ENCODE peak calls at places on chromosomes 11 and 22, in six cellular contexts. One of them, this sample, is unnamed.

GRCh38 chr11:73019996-73020395 is 122.1 kb downstream of the FCHSD2 start:
- DNase-seq in AG04450: no peak
- DNase-seq in neural progenitor cell: no peak
- DNase-seq in GM23248: no peak
- DNase-seq in CD8-positive, alpha-beta memory T cell: no peak
- DNase-seq in H9: no peak
- DNase-seq in this sample: no peak

GRCh38 chr11:57842873-57843272 is 81.3 kb downstream of the CTNND1 start:
- DNase-seq in GM23248: no peak
- DNase-seq in neural progenitor cell: no peak
- DNase-seq in H9: no peak
- DNase-seq in CD8-positive, alpha-beta memory T cell: no peak
- DNase-seq in AG04450: no peak
- DNase-seq in this sample: no peak

GRCh38 chr11:44985721-44986120 is 35.0 kb upstream of the TP53I11 start:
- DNase-seq in H9: no peak
- DNase-seq in CD8-positive, alpha-beta memory T cell: no peak
- DNase-seq in GM23248: no peak
- DNase-seq in neural progenitor cell: no peak
- DNase-seq in AG04450: no peak
- DNase-seq in this sample: no peak

GRCh38 chr22:26585104-26585790 is 4.7 kb downstream of the TPST2 start:
- DNase-seq in neural progenitor cell: no peak
- DNase-seq in GM23248: peak
- DNase-seq in AG04450: no peak
- DNase-seq in H9: no peak
- DNase-seq in CD8-positive, alpha-beta memory T cell: no peak
- DNase-seq in this sample: no peak

GRCh38 chr22:30205281-30206115 is 41.1 kb downstream of the LIF start:
- DNase-seq in AG04450: peak
- DNase-seq in GM23248: peak
- DNase-seq in H9: no peak
- DNase-seq in neural progenitor cell: no peak
- DNase-seq in CD8-positive, alpha-beta memory T cell: no peak
- DNase-seq in this sample: no peak

GRCh38 chr11:125625225-125625593 is 246 bp downstream of the CHEK1 start:
- DNase-seq in H9: no peak
- DNase-seq in AG04450: no peak
- DNase-seq in GM23248: no peak
- DNase-seq in neural progenitor cell: no peak
- DNase-seq in CD8-positive, alpha-beta memory T cell: no peak
- DNase-seq in this sample: peak

GRCh38 chr11:123330071-123330470 is 100.0 kb upstream of the GRAMD1B start:
- DNase-seq in AG04450: no peak
- DNase-seq in CD8-positive, alpha-beta memory T cell: no peak
- DNase-seq in GM23248: no peak
- DNase-seq in neural progenitor cell: no peak
- DNase-seq in H9: no peak
- DNase-seq in this sample: no peak

GRCh38 chr11:60378359-60378758 is at the start of gene MS4A7:
- DNase-seq in AG04450: no peak
- DNase-seq in H9: no peak
- DNase-seq in CD8-positive, alpha-beta memory T cell: no peak
- DNase-seq in GM23248: no peak
- DNase-seq in neural progenitor cell: no peak
- DNase-seq in this sample: no peak

GRCh38 chr11:70328556-70328955 is 58.1 kb downstream of the PPFIA1 start:
- DNase-seq in GM23248: no peak
- DNase-seq in CD8-positive, alpha-beta memory T cell: no peak
- DNase-seq in H9: no peak
- DNase-seq in AG04450: no peak
- DNase-seq in neural progenitor cell: no peak
- DNase-seq in this sample: no peak

GRCh38 chr11:62555464-62556092 is 9.0 kb upstream of the AHNAK start:
- DNase-seq in AG04450: no peak
- DNase-seq in H9: no peak
- DNase-seq in neural progenitor cell: peak
- DNase-seq in CD8-positive, alpha-beta memory T cell: peak
- DNase-seq in GM23248: peak
- DNase-seq in this sample: no peak

GRCh38 chr11:63369971-63370588 is 495 bp downstream of the SLC22A9 start:
- DNase-seq in neural progenitor cell: no peak
- DNase-seq in H9: no peak
- DNase-seq in AG04450: no peak
- DNase-seq in CD8-positive, alpha-beta memory T cell: no peak
- DNase-seq in GM23248: no peak
- DNase-seq in this sample: no peak

GRCh38 chr22:46546466-46547178 is 9.2 kb upstream of the CELSR1 start:
- DNase-seq in neural progenitor cell: peak
- DNase-seq in GM23248: peak
- DNase-seq in H9: no peak
- DNase-seq in CD8-positive, alpha-beta memory T cell: no peak
- DNase-seq in AG04450: no peak
- DNase-seq in this sample: no peak

GRCh38 chr11:9462806-9463537 is 2.2 kb downstream of the ZNF143 start:
- DNase-seq in neural progenitor cell: no peak
- DNase-seq in AG04450: no peak
- DNase-seq in CD8-positive, alpha-beta memory T cell: no peak
- DNase-seq in H9: no peak
- DNase-seq in GM23248: no peak
- DNase-seq in this sample: no peak

GRCh38 chr11:8219257-8220021 is 44.2 kb downstream of the LMO1 start:
- DNase-seq in CD8-positive, alpha-beta memory T cell: no peak
- DNase-seq in GM23248: peak
- DNase-seq in H9: peak
- DNase-seq in neural progenitor cell: peak
- DNase-seq in AG04450: peak
- DNase-seq in this sample: no peak

GRCh38 chr11:5266609-5267008 is 3.1 kb downstream of the HBE1 start:
- DNase-seq in AG04450: no peak
- DNase-seq in GM23248: no peak
- DNase-seq in H9: no peak
- DNase-seq in CD8-positive, alpha-beta memory T cell: no peak
- DNase-seq in neural progenitor cell: no peak
- DNase-seq in this sample: no peak

GRCh38 chr11:68036717-68037239 is 2.0 kb upstream of the TCIRG1 start:
- DNase-seq in CD8-positive, alpha-beta memory T cell: no peak
- DNase-seq in AG04450: no peak
- DNase-seq in H9: no peak
- DNase-seq in neural progenitor cell: no peak
- DNase-seq in GM23248: no peak
- DNase-seq in this sample: no peak

GRCh38 chr11:71379722-71380121 is 68.5 kb downstream of the DHCR7 start:
- DNase-seq in CD8-positive, alpha-beta memory T cell: no peak
- DNase-seq in H9: no peak
- DNase-seq in GM23248: no peak
- DNase-seq in AG04450: no peak
- DNase-seq in neural progenitor cell: no peak
- DNase-seq in this sample: no peak

GRCh38 chr22:46754110-46754799 is 8.2 kb upstream of the TBC1D22A start:
- DNase-seq in neural progenitor cell: no peak
- DNase-seq in H9: no peak
- DNase-seq in CD8-positive, alpha-beta memory T cell: no peak
- DNase-seq in AG04450: peak
- DNase-seq in GM23248: peak
- DNase-seq in this sample: no peak

GRCh38 chr11:5831196-5831829 is 10.4 kb downstream of the OR52E6 start:
- DNase-seq in CD8-positive, alpha-beta memory T cell: no peak
- DNase-seq in GM23248: no peak
- DNase-seq in H9: peak
- DNase-seq in AG04450: no peak
- DNase-seq in neural progenitor cell: peak
- DNase-seq in this sample: no peak

GRCh38 chr11:105000167-105000566 is 22.8 kb downstream of the CASP5 start:
- DNase-seq in H9: no peak
- DNase-seq in neural progenitor cell: peak
- DNase-seq in CD8-positive, alpha-beta memory T cell: no peak
- DNase-seq in AG04450: no peak
- DNase-seq in GM23248: peak
- DNase-seq in this sample: no peak

GRCh38 chr11:369336-370018 is at the start of gene B4GALNT4:
- DNase-seq in GM23248: peak
- DNase-seq in H9: no peak
- DNase-seq in AG04450: no peak
- DNase-seq in CD8-positive, alpha-beta memory T cell: no peak
- DNase-seq in neural progenitor cell: peak
- DNase-seq in this sample: peak

GRCh38 chr11:12433571-12434061 is 56.2 kb downstream of the PARVA start:
- DNase-seq in CD8-positive, alpha-beta memory T cell: no peak
- DNase-seq in AG04450: peak
- DNase-seq in GM23248: peak
- DNase-seq in H9: no peak
- DNase-seq in neural progenitor cell: no peak
- DNase-seq in this sample: no peak
- H3K27ac ChIP-seq in CD8-positive, alpha-beta memory T cell: no peak
- H3K27ac ChIP-seq in AG04450: peak
- H3K27ac ChIP-seq in GM23248: peak
- H3K27ac ChIP-seq in H9: no peak
- H3K27ac ChIP-seq in neural progenitor cell: no peak
- H3K27ac ChIP-seq in this sample: peak

GRCh38 chr11:130313383-130314183 is 1.1 kb downstream of the ZBTB44 start:
- DNase-seq in GM23248: peak
- DNase-seq in CD8-positive, alpha-beta memory T cell: no peak
- DNase-seq in AG04450: no peak
- DNase-seq in H9: no peak
- DNase-seq in neural progenitor cell: no peak
- DNase-seq in this sample: no peak
- H3K27ac ChIP-seq in GM23248: peak
- H3K27ac ChIP-seq in CD8-positive, alpha-beta memory T cell: peak
- H3K27ac ChIP-seq in AG04450: no peak
- H3K27ac ChIP-seq in H9: no peak
- H3K27ac ChIP-seq in neural progenitor cell: peak
- H3K27ac ChIP-seq in this sample: no peak

DNA sequence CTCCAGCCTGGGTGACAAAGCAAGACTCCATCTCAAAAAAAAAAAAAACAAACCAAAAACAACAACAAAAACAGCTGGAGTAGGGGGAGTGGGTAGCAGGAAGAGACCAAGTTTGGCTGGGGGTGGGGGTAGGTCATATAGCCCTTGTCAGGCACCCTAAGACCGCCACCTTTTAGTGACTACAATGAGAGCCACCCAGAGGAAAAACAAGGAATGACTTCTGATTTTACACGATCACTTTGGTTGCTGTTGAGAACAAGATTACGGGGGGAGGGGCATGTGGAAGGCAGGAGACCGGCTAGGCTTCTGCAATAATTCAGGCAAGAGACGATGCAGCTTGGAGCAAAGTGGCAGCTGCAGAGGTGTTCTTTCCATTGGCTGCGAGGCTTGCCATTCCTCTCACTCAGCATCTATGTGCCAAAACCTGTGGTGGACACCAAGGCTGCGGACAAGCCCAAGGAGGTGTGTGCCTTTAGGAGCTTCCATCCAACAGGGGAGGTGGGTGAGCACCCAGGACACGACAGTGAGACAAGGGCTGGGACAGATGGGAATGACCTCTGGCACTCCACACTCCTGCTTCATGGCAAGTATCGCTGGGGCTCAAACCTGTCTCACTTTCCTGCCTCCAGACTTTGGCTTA is 1.7 kb downstream of the RPS19BP1 start:
- DNase-seq in GM23248: peak
- DNase-seq in H9: no peak
- DNase-seq in neural progenitor cell: peak
- DNase-seq in CD8-positive, alpha-beta memory T cell: no peak
- DNase-seq in AG04450: no peak
- DNase-seq in this sample: no peak
- H3K27ac ChIP-seq in GM23248: no peak
- H3K27ac ChIP-seq in H9: no peak
- H3K27ac ChIP-seq in neural progenitor cell: no peak
- H3K27ac ChIP-seq in CD8-positive, alpha-beta memory T cell: no peak
- H3K27ac ChIP-seq in AG04450: no peak
- H3K27ac ChIP-seq in this sample: no peak

GRCh38 chr11:78266451-78266850 is 77.7 kb downstream of the USP35 start:
- DNase-seq in AG04450: no peak
- DNase-seq in H9: no peak
- DNase-seq in CD8-positive, alpha-beta memory T cell: no peak
- DNase-seq in neural progenitor cell: no peak
- DNase-seq in GM23248: no peak
- DNase-seq in this sample: no peak
- H3K27ac ChIP-seq in AG04450: no peak
- H3K27ac ChIP-seq in H9: no peak
- H3K27ac ChIP-seq in CD8-positive, alpha-beta memory T cell: no peak
- H3K27ac ChIP-seq in neural progenitor cell: no peak
- H3K27ac ChIP-seq in GM23248: no peak
- H3K27ac ChIP-seq in this sample: no peak

DNA sequence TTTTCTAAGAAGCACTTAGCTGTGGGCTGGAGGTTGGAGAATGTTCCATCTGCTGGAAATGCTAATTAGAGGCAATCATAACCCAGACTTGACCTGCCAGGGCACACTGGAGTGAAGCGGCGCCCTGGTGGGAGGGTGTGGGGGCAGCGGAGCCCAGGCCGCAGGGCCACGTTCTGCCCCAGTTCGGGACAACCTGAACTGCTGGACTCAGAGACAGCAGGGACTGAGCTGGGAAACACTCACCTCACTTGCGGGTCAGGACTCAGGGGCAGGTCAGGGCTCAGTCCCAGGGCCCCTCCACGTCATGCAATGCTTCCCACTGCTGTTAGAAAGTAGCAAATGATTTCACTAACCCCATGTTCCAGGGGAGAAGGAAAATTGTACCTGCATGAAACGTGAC is 316.4 kb downstream of the NTM start:
- DNase-seq in GM23248: no peak
- DNase-seq in AG04450: no peak
- DNase-seq in H9: no peak
- DNase-seq in CD8-positive, alpha-beta memory T cell: no peak
- DNase-seq in neural progenitor cell: no peak
- DNase-seq in this sample: no peak
- H3K27ac ChIP-seq in GM23248: no peak
- H3K27ac ChIP-seq in AG04450: no peak
- H3K27ac ChIP-seq in H9: no peak
- H3K27ac ChIP-seq in CD8-positive, alpha-beta memory T cell: no peak
- H3K27ac ChIP-seq in neural progenitor cell: no peak
- H3K27ac ChIP-seq in this sample: no peak

GRCh38 chr11:111913031-111913861 is 712 bp downstream of the HSPB2 start:
- DNase-seq in neural progenitor cell: no peak
- DNase-seq in AG04450: no peak
- DNase-seq in GM23248: peak
- DNase-seq in H9: no peak
- DNase-seq in CD8-positive, alpha-beta memory T cell: no peak
- DNase-seq in this sample: peak
- H3K27ac ChIP-seq in neural progenitor cell: no peak
- H3K27ac ChIP-seq in AG04450: no peak
- H3K27ac ChIP-seq in GM23248: peak
- H3K27ac ChIP-seq in H9: no peak
- H3K27ac ChIP-seq in CD8-positive, alpha-beta memory T cell: no peak
- H3K27ac ChIP-seq in this sample: peak

GRCh38 chr11:117933930-117934329 is 4.7 kb upstream of the TMPRSS13 start:
- DNase-seq in H9: peak
- DNase-seq in GM23248: no peak
- DNase-seq in neural progenitor cell: peak
- DNase-seq in AG04450: no peak
- DNase-seq in CD8-positive, alpha-beta memory T cell: no peak
- DNase-seq in this sample: no peak
- H3K27ac ChIP-seq in H9: no peak
- H3K27ac ChIP-seq in GM23248: no peak
- H3K27ac ChIP-seq in neural progenitor cell: no peak
- H3K27ac ChIP-seq in AG04450: no peak
- H3K27ac ChIP-seq in CD8-positive, alpha-beta memory T cell: no peak
- H3K27ac ChIP-seq in this sample: no peak